ENCODE peak calls at places on chromosomes 6 and 20, in nine cellular contexts. T is dorsolateral prefrontal cortex, V is lung, D is colonic mucosa, N is breast epithelium, J is cardiac muscle cell, W is aorta, X is adrenal gland, Z is uterus. M is an unnamed sample.

GRCh38 chr6:119368917-119369316 is 19.4 kb upstream of the MAN1A1 start:
- DNase-seq in D (no peak), J (no peak), Z (no peak), W (no peak), X (no peak), V (no peak), N (no peak), T (no peak), M (no peak)

GRCh38 chr6:118319890-118320289 is 228.2 kb upstream of the PLN start:
- DNase-seq in D (no peak), J (no peak), X (no peak), V (no peak), N (no peak), Z (no peak), W (no peak), T (no peak), M (no peak)

GRCh38 chr6:137051790-137052472 is 7.2 kb upstream of the IL20RA start:
- DNase-seq in J (peak), Z (no peak), D (no peak), V (no peak), N (no peak), W (no peak), T (no peak), X (peak), M (no peak)

GRCh38 chr6:9401936-9402335 is 966.6 kb upstream of the SLC35B3 start:
- DNase-seq in X (no peak), N (no peak), W (no peak), J (no peak), D (no peak), Z (no peak), T (no peak), V (no peak), M (no peak)

GRCh38 chr6:169931223-169931760 is 179.9 kb downstream of the ERMARD start:
- DNase-seq in V (no peak), W (no peak), T (no peak), J (no peak), X (no peak), N (no peak), Z (no peak), D (no peak), M (no peak)

GRCh38 chr6:27091661-27092315 is 155.7 kb upstream of the PRSS16 start:
- DNase-seq in V (no peak), X (no peak), T (no peak), Z (no peak), W (no peak), D (no peak), J (peak), N (no peak), M (no peak)

GRCh38 chr6:44029489-44030185 is 97.6 kb downstream of the MRPL14 start:
- DNase-seq in Z (peak), W (peak), D (no peak), N (no peak), T (peak), J (no peak), X (no peak), V (no peak), M (no peak)

GRCh38 chr20:36390719-36391415 is 84.7 kb downstream of the DLGAP4 start:
- DNase-seq in W (no peak), V (no peak), J (no peak), D (no peak), N (no peak), Z (no peak), X (peak), T (no peak), M (peak)

GRCh38 chr6:17292600-17293133 is 11.5 kb downstream of the RBM24 start:
- DNase-seq in X (no peak), D (no peak), T (no peak), W (no peak), Z (no peak), J (no peak), V (no peak), N (no peak), M (no peak)

GRCh38 chr20:48689874-48690571 is 137.8 kb downstream of the PREX1 start:
- DNase-seq in J (no peak), V (no peak), T (no peak), X (no peak), N (no peak), Z (no peak), W (no peak), D (no peak), M (no peak)

GRCh38 chr20:58908941-58909340 is 56.4 kb downstream of the GNAS start:
- DNase-seq in D (no peak), T (no peak), V (no peak), Z (no peak), J (no peak), N (no peak), W (no peak), X (no peak), M (no peak)

GRCh38 chr6:46102123-46102522 is 27.7 kb upstream of the ENPP4 start:
- DNase-seq in J (no peak), N (no peak), D (no peak), W (no peak), T (no peak), Z (no peak), X (no peak), V (no peak), M (no peak)

GRCh38 chr6:13261464-13261994 is 66.8 kb downstream of the TBC1D7 start:
- DNase-seq in J (no peak), V (no peak), Z (no peak), T (no peak), D (no peak), W (no peak), N (no peak), X (no peak), M (no peak)

GRCh38 chr20:22371843-22372242 is 212.5 kb downstream of the FOXA2 start:
- DNase-seq in W (no peak), D (no peak), T (no peak), J (no peak), V (no peak), Z (no peak), N (no peak), X (no peak), M (no peak)

GRCh38 chr6:120632975-120633374 is 701.3 kb downstream of the TBC1D32 start:
- DNase-seq in W (no peak), V (no peak), Z (no peak), D (no peak), X (no peak), J (no peak), N (no peak), T (no peak), M (no peak)

GRCh38 chr6:90397929-90398674 is 101.5 kb upstream of the BACH2 start:
- DNase-seq in Z (no peak), N (no peak), V (no peak), D (no peak), W (no peak), J (no peak), X (no peak), T (no peak), M (no peak)

GRCh38 chr6:45587229-45588060 is 209.7 kb upstream of the SUPT3H start:
- DNase-seq in W (no peak), J (no peak), N (no peak), V (peak), T (no peak), X (no peak), D (no peak), Z (no peak), M (no peak)

GRCh38 chr6:100300221-100300736 is 164.4 kb downstream of the SIM1 start:
- DNase-seq in W (no peak), V (no peak), X (no peak), D (no peak), T (no peak), J (no peak), N (no peak), Z (no peak), M (no peak)

GRCh38 chr20:60271597-60271996 is 313.4 kb downstream of the CDH26 start:
- DNase-seq in J (peak), Z (no peak), N (no peak), D (no peak), T (no peak), W (no peak), V (no peak), X (no peak), M (no peak)

DNA sequence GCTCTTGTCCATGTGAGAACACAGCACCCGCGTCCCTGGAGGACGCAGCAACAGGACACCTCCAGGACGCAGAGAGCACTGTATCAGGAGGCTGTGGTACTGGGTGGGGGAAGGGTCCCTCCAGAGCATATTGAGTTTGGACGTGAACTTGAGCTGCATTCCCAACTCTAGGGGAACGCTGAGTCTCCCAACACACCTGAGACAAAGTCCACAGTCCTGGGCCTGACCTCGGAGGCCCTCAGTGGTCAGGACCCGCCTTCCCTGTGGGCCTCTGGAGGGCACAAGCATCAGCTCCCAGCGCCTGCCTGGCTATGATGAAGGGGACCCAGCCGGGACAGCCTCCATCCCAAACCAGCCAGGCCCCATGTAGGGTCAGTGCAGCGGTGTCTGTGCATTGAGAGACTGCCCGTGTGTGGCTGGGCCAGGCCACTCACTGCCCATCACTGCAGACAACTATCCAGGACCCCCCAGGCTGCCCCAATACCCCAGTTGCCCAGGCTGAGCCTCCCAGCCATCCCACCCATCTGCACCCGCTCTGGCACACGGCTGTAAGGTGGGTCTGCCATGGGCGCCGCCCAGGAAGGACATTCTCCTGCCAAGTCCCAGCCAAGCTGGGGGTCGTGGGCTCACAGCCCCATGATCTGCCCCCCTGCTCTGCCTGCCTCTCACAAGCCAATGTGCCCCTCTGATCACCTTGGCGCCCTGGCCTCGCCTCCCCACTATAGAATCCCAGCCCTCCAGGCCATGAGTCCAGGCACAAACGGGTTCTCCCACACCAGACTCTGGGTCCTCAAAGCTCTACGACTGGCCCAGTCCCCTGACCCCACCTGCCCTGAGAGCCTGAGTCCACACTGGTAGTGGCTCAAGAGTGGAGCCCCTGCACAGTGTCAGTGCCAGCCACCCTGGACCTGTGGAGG is 115.7 kb downstream of the TAF4 start:
- DNase-seq in D (no peak), W (peak), T (peak), J (no peak), X (peak), N (peak), Z (no peak), V (no peak), M (no peak)
- H3K27ac ChIP-seq in D (no peak), W (no peak), T (no peak), J (no peak), X (no peak), N (no peak), Z (no peak), V (no peak), M (no peak)

DNA sequence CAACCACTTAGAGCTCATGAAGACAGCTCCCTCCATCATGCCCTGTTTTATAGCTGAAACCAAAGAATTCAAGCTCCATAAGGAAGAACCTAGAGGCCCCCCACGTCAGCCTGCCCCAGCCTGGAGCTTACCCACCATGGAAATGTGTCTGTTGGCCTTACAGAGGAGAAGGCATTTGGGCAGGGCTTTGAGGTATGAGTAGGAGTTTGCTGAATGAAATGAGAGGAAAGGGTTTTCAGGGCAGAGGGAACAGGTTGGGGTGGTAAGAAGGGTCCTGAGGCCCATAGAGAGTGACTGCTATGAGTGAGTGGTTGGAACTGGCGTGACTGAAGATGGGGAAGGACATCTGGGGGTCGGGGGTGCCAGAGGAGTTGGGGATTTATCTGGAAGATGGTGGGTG is 12.7 kb upstream of the GATA5 start:
- DNase-seq in W (no peak), X (no peak), D (no peak), J (no peak), V (no peak), Z (no peak), N (no peak), T (no peak), M (no peak)
- H3K27ac ChIP-seq in W (no peak), X (no peak), D (no peak), J (no peak), V (no peak), Z (no peak), N (no peak), T (no peak), M (no peak)

DNA sequence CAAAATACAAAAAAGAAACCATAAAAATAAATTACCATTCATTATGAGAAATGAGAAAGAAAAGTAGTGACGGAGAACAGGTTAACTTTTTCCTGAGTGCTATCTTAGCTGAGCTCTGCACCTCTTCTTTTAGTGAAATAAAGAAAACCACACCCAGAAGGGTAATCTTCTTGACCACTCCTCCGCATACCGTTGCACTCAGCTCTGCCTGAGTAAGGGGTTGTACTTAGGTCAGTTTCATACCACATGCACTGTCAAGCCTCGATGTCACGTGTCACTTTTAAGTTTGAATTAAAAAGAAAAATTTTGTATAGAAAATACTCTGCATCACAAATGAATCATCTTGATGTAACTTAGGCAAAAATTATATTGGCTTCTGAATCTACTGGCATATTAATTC is 2.8 kb downstream of the EZR start:
- DNase-seq in X (no peak), J (peak), N (no peak), D (no peak), W (no peak), T (no peak), V (no peak), Z (no peak), M (no peak)
- H3K27ac ChIP-seq in X (peak), J (peak), N (no peak), D (peak), W (no peak), T (no peak), V (no peak), Z (no peak), M (no peak)

GRCh38 chr6:125102411-125102810 is 51.2 kb upstream of the TPD52L1 start:
- DNase-seq in V (no peak), W (no peak), J (no peak), X (no peak), D (no peak), N (no peak), T (no peak), Z (no peak), M (no peak)
- H3K27ac ChIP-seq in V (no peak), W (peak), J (peak), X (no peak), D (no peak), N (no peak), T (peak), Z (no peak), M (no peak)

GRCh38 chr6:7433211-7433610 is 43.6 kb downstream of the RIOK1 start:
- DNase-seq in Z (no peak), T (no peak), D (no peak), X (no peak), V (no peak), W (no peak), N (no peak), J (no peak), M (no peak)

GRCh38 chr6:7431594-7432390 is 42.2 kb downstream of the RIOK1 start:
- DNase-seq in J (no peak), D (no peak), T (no peak), V (no peak), N (no peak), W (no peak), X (no peak), Z (no peak), M (no peak)

GRCh38 chr6:7431241-7431593 is 41.6 kb downstream of the RIOK1 start:
- DNase-seq in V (no peak), Z (no peak), N (no peak), J (no peak), X (no peak), T (no peak), W (no peak), D (no peak), M (no peak)

GRCh38 chr6:7434672-7435071 is 45.1 kb downstream of the RIOK1 start:
- DNase-seq in V (no peak), Z (no peak), T (no peak), D (no peak), W (no peak), N (no peak), X (no peak), J (no peak), M (no peak)

DNA sequence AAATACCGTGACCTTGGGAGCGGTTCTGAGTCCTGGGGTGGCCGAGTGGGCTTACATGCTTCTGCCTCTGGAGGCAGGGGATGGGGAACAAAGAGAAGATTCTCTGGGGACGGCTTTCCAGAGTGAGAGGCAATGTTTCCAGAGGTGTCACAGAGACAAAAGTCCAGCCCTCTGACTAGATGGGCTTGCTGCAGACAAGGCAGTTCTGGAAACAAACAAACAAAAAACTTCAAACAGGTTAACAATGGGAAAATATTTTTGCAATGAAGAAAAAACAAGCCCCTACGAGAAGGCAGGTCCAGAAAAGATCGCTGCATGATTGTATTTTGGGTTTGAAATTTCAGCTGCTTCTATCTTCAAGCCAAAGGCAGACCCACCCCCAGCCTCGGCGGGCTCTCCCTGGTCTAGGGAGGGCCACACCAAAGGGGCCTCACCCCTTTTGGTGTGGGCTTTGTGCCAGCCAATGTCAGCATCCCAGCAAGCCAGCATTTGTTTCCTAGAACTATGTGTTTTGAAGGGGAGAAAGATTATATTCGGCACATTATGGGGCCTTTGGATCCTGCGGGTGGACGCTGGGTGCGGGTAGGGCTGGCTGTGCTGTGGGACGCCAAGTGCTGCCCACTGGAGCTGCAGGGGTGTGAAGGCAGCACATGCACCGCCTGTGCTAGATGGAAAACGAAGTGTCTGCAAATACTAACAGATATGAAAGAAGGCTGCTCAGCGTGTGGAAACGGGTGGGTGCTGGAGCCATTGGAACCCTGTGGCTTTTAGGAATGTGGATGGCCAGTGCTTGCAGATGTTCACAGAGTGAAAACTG is 43.0 kb downstream of the RIOK1 start:
- DNase-seq in Z (no peak), W (no peak), V (no peak), N (no peak), D (no peak), J (no peak), T (no peak), X (no peak), M (no peak)
- H3K27ac ChIP-seq in Z (no peak), W (no peak), V (no peak), N (no peak), D (no peak), J (peak), T (no peak), X (no peak), M (no peak)

DNA sequence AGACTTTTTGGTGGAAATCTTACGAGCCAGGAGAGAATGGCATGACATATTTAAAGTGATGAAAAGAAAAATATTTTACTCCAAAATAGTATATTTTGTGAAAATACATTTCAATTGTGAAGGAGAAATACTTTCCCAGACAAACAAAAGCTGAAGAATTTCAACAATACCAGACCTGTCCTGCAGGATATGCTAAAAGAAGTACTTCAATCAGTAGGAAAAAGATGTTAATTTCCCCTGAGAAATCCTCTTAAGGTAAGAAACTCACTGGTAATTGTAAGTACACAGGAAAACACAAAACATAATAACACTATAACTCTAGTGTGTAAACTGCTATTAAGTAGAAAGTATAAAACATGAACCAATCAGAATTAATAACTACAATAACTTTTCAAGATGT is 341.8 kb upstream of the GJE1 start:
- DNase-seq in V (no peak), N (no peak), J (no peak), X (no peak), W (no peak), Z (no peak), T (no peak), D (no peak), M (no peak)
- H3K27ac ChIP-seq in V (no peak), N (no peak), J (no peak), X (no peak), W (no peak), Z (no peak), T (no peak), D (no peak), M (no peak)

DNA sequence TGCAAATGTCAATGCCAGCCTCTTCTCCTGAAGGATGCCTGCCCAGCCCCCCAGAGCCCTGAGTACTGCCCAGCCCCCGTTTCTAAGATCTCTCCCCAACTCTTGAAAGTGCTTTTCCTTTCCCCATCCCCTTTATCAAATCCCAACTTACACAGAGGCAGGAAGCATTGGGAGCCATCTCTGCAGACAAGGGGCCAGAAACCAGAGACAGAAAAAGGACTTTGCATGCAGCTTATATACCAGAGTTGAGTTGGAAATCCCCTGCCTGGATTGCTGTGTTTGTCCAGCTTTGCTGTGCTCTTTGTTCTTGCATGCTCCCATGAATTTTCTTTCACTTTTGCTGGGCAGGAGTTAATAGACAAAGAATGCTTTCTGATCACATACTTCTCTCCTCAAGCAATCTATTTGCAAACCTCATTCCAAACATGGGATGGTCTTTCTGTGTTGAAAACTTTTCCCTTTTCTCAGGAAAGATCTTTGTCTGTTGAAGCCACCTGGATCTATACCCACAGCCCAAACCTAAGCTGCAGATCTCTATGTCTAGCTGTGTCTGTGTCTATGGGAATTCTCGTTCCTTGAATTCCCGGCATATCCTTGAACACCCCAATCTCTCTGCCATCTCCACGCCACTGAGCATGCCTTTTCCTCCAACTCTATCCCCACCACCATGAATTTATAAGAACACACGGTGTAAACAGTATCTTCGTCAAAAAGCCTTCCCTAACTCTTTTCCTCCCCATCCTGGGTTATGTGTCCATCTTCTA is at the start of gene UBD:
- DNase-seq in W (no peak), Z (no peak), J (no peak), D (no peak), X (no peak), N (no peak), T (no peak), V (no peak), M (no peak)
- H3K27ac ChIP-seq in W (no peak), Z (no peak), J (no peak), D (no peak), X (no peak), N (no peak), T (no peak), V (no peak), M (no peak)

GRCh38 chr6:18388252-18388651 is 1.1 kb downstream of the RNF144B start:
- DNase-seq in D (no peak), W (no peak), X (no peak), Z (no peak), V (no peak), T (no peak), N (no peak), J (no peak), M (no peak)
- H3K27ac ChIP-seq in D (peak), W (no peak), X (no peak), Z (peak), V (peak), T (no peak), N (peak), J (no peak), M (no peak)